ENCODE peak calls at places on chromosomes 11 and 22, in four cellular contexts. W is fibroblast of lung, V is K562, G is neuronal stem cell. Y is an unnamed sample.
A peak's percentile ranks its signal among the peaks of the same experiment; 100 is the strongest.

GRCh38 chr22:44024288-44024908 is at the start of gene PARVB:
- DNase-seq in W (no peak), V (no peak), G (no peak), Y (peak; percentile 42)

GRCh38 chr11:117664897-117665296 is 132.1 kb downstream of the DSCAML1 start:
- DNase-seq in W (no peak), V (no peak), G (peak; percentile 70), Y (no peak)

GRCh38 chr11:77346906-77347603 is 45.6 kb upstream of the GDPD4 start:
- DNase-seq in W (peak; percentile 67), V (no peak), G (no peak), Y (no peak)

GRCh38 chr22:42317691-42318547 is 47.5 kb upstream of the TCF20 start:
- DNase-seq in W (no peak), V (no peak), G (no peak), Y (peak; percentile 70)

GRCh38 chr22:44147821-44148574 is 32.7 kb upstream of the PARVG start:
- DNase-seq in W (peak; percentile 70), V (no peak), G (no peak), Y (peak; percentile 97)

GRCh38 chr22:25357056-25357455 is 137.6 kb downstream of the CRYBB2 start:
- DNase-seq in W (no peak), V (no peak), G (no peak), Y (no peak)

GRCh38 chr11:65915821-65916251 is 3.0 kb downstream of the C11orf68 start:
- DNase-seq in W (peak; percentile 95), V (no peak), G (no peak), Y (peak; percentile 44)

GRCh38 chr11:8318536-8318935 is 54.9 kb upstream of the LMO1 start:
- DNase-seq in W (no peak), V (peak; percentile 50), G (no peak), Y (peak; percentile 87)

GRCh38 chr11:1490651-1491050 is 4.1 kb upstream of the MOB2 start:
- DNase-seq in W (no peak), V (no peak), G (no peak), Y (no peak)

DNA sequence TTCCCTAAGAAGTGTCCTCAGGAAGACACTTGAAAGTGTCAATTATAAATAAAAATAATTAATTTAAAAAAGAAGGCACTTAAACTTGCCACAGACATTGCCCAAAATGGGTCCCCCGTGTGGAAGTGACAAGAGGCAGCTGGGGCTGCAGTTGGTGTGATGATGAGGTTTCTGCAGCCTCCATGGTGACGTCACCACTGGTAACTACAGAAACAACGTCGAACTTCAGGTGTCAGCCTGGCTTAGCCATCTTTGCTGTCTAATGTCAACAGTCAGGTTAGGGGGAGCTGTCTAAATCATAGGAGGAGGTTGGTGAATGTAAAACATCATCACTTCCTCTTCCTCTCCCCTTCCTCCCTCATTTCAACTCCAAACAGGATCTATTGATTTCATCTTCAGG is 328.6 kb downstream of the MN1 start:
- DNase-seq in W (no peak), V (no peak), G (no peak), Y (no peak)
- H2AFZ ChIP-seq in W (no peak overlapping the region), V (no peak overlapping the region), G (no peak overlapping the region), Y (no peak overlapping the region)

DNA sequence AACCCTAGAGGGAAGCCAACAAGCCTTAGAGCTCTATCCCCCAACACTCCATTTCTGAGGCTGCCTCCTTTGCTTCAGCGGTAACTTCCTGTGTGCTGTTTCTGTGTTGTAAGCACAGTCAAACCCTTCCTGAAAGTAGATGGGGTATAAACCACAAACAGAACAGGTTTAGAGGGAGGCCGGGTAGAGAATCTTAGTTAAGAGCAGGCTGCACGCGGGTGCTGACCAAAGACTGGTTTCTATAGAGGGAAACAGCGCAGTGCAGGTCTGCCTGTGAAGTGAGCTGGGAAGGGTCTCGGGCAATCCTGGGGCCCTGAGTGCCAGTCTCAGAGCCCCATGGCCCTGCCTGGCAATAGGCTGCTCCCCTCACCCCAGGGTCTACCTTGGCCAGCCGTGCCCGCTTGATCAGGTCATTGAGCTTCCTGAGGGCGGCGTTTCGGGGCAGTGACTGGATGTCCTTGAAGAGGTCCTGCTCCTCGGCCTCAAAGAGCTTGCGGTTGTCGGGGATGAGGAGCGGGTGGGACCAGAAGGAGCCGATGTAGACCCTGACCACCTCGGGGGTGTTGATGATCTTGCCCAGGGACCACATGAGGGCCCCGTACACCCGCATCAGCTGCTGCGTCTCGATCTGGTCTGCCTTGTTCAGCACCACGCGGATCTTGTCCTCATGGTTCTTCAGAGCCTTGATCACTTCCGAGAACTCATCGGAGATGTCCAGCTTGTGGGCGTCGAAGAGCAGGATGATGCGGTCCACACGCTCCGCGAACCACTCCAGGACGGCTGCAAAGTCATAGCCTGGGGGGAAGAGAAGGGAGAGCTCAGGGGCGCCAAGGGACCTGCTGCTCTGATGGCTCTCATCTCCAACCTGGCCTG is 15.3 kb upstream of the CDC42BPG start:
- DNase-seq in W (no peak), V (no peak), G (no peak), Y (no peak)
- H3K4me3 ChIP-seq in W (no peak overlapping the region), V (no peak overlapping the region), G (no peak overlapping the region), Y (no peak overlapping the region)

DNA sequence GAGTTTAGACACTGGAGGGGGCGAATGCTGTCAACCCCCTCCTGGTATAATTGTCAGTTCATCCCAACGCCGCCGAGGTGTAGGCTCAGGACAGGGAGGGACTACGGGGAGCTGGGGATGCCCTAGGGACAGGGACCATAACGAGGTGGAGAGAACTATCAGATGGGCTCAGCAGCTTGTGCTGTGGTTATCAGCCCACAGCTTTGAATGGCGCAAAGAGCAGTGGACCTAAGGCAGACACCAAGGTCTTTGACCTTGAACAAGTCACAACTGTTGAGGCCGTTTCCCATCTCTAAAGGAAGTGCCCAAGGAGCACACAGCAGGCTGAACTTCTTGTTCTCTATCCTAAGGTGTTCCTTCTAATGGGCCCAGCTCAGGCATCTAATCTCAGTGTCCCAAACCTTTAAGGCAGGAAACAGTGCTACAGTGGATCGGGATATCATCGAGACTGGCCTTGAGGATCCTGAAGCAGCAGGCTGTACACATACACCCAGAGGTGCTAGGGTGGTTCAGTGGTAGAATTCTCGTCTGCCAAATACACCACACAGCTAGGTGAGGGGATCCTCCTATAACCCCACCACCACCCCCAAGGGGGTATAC is 993 bp upstream of the TUT1 start:
- DNase-seq in W (no peak), V (no peak), G (no peak), Y (no peak)
- H2AFZ ChIP-seq in W (peak overlapping the region; percentile 85), V (peak overlapping the region; percentile 89), G (peak overlapping the region; percentile 82), Y (peak overlapping the region; percentile 9)

GRCh38 chr11:48055292-48056132 is 75.2 kb downstream of the PTPRJ start:
- DNase-seq in W (no peak), V (no peak), G (no peak), Y (peak; percentile 50)
- H3K4me3 ChIP-seq in W (no peak overlapping the region), V (no peak overlapping the region), G (no peak overlapping the region), Y (no peak overlapping the region)

GRCh38 chr11:115505165-115505564 is 950 bp upstream of the CADM1 start:
- DNase-seq in W (no peak), V (no peak), G (no peak), Y (peak; percentile 38)

GRCh38 chr11:115502636-115503082 is 1.6 kb downstream of the CADM1 start:
- DNase-seq in W (no peak), V (no peak), G (no peak), Y (peak; percentile 60)

GRCh38 chr11:115503886-115504278 is 333 bp downstream of the CADM1 start:
- DNase-seq in W (no peak), V (no peak), G (no peak), Y (no peak)

GRCh38 chr11:115503083-115503885 is 931 bp downstream of the CADM1 start:
- DNase-seq in W (peak; percentile 63), V (no peak), G (peak; percentile 57), Y (peak; percentile 71)

GRCh38 chr11:115504279-115505158 is at the start of gene CADM1:
- DNase-seq in W (peak; percentile 90), V (peak; percentile 82), G (peak; percentile 97), Y (peak; percentile 98)
- H2AFZ ChIP-seq in W (peak within 1 kb of the TSS; percentile 99), V (peak within 1 kb of the TSS; percentile 40), G (peak within 1 kb of the TSS; percentile 98), Y (peak within 1 kb of the TSS; percentile 95)

DNA sequence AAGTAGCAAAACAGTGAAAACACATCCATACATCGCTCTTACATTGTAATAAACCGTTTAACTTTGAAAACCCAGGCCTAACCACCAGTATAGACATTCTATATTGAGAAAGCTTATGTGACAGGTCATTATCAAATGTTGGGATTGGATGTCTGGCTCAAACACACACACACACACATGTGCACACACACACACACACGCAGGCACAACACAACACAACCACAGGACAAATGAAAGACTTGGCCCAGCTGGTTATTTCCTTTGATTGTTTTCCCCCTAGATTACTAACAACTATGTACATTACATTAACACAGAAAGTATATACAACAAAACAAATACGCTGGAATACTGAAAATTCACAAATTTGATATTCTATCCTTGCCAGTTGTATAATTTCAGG is 119.7 kb downstream of the APOL5 start:
- DNase-seq in W (peak; percentile 15), V (no peak), G (no peak), Y (no peak)
- H3K4me3 ChIP-seq in W (peak overlapping the region; percentile 52), V (no peak overlapping the region), G (no peak overlapping the region), Y (peak overlapping the region; percentile 46)

GRCh38 chr22:23501244-23501643 is 78.8 kb downstream of the IGLL1 start:
- DNase-seq in W (no peak), V (no peak), G (no peak), Y (no peak)
- H2AFZ ChIP-seq in W (no peak overlapping the region), V (no peak overlapping the region), G (no peak overlapping the region), Y (no peak overlapping the region)

DNA sequence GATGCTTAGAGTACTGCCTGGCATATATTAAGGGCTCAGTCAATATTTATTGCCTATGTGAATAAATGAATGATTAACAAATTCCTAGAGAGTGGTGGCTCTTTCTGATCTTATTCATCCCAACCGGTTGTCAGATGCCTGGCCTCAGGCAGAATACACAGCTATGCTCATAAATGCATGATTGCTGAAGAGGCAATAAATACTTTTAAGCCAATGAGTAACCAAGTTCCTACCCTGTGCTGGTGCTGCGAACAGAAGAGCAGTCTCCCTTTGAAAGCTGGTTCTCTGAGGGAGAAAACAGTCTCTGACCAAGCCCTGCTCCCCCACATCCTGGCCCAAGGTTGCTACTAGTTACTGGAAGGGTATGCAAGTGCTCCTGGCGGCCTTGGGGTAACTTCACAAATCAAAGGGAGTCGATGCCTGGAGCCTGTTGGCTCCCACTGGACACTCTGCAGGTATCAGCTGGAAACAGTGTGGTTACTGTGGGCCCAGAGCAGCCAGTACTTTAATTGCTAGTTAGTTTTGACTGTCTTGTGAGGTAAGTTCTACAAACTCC is 2.8 kb downstream of the USH1C start:
- DNase-seq in W (no peak), V (no peak), G (no peak), Y (no peak)
- H3K4me3 ChIP-seq in W (no peak overlapping the region), V (no peak overlapping the region), G (no peak overlapping the region), Y (no peak overlapping the region)

DNA sequence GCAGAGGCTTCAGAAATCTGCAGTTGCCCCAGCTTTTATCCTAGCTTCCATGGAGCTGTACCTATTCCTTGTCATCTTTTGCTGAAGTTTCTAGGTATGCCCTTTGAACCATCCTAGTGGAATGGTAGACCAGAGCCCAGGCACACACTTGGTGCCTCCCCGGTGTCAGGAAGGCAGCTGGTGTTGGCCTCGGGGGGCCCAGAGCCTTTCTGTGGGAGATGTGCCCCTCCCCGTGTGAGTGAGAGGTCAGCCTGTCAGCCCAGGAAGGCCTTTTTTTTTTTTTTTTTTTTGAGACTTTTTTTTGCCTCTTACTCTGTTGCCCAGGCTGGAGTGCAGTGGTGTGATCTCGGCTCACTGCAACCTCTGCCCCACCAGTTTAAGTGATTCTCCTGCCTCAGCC is 58.4 kb downstream of the MED15 start:
- DNase-seq in W (no peak), V (no peak), G (no peak), Y (no peak)
- H2AFZ ChIP-seq in W (no peak overlapping the region), V (no peak overlapping the region), G (no peak overlapping the region), Y (no peak overlapping the region)

Y was measured in GM23338.